ENCODE peak calls at places on chromosomes 16 and 17, in nine cellular contexts. L is stimulated activated CD4-positive, alpha-beta T cell treated with anti-CD3 and anti-CD28 coated beads, TNF-alpha, amount 100 ng/mL, for 24 hours; M is endothelial cell; Q is activated naive CD8-positive, alpha-beta T cell treated with anti-CD3 and anti-CD28 coated beads, Interleukin-2, amount 50 U/mL, for 24 hours; O is cardiac fibroblast; K is kidney; B is T-helper 2 cell; W is midbrain; F is activated T-helper 1 cell treated with anti-CD3 and anti-CD28 coated beads, Interleukin-2, amount 50 U/mL, for 16 hours. E is an unnamed sample.

GRCh38 chr16:81394966-81395655 is 49.5 kb upstream of the CMIP start:
- DNase-seq in M (no peak), K (no peak), W (no peak), L (no peak), O (no peak), F (no peak), Q (no peak), B (no peak), E (no peak)

GRCh38 chr17:75752405-75753192 is 12.4 kb downstream of the GALK1 start:
- DNase-seq in K (no peak), B (peak; percentile 53), W (no peak), F (no peak), L (no peak), M (no peak), O (no peak), Q (no peak), E (no peak)

GRCh38 chr16:1119766-1120611 is 23.9 kb upstream of the C1QTNF8 start:
- DNase-seq in B (no peak), M (no peak), Q (no peak), F (no peak), K (no peak), L (no peak), W (no peak), O (no peak), E (no peak)

GRCh38 chr17:39563476-39563875 is 44.2 kb downstream of the NEUROD2 start:
- DNase-seq in K (no peak), M (peak; percentile 39), Q (no peak), L (no peak), O (no peak), F (no peak), B (no peak), W (no peak), E (no peak)

GRCh38 chr16:53766304-53767016 is 62.5 kb downstream of the FTO start:
- DNase-seq in Q (no peak), F (no peak), B (no peak), M (no peak), O (peak; percentile 77), W (no peak), K (no peak), L (no peak), E (no peak)

GRCh38 chr17:61403846-61404701 is 4.4 kb downstream of the TBX2 start:
- DNase-seq in F (no peak), W (no peak), Q (no peak), M (no peak), B (peak; percentile 45), L (no peak), O (peak; percentile 64), K (peak; percentile 74), E (no peak)

GRCh38 chr17:29622337-29623282 is at the start of gene CORO6:
- DNase-seq in L (peak; percentile 53), Q (peak; percentile 78), F (no peak), K (peak; percentile 80), M (peak; percentile 75), W (peak; percentile 72), O (peak; percentile 47), B (peak; percentile 47), E (peak; percentile 35)

GRCh38 chr17:7479389-7480192 is at the start of gene ZBTB4:
- DNase-seq in K (peak; percentile 89), F (peak; percentile 34), M (peak; percentile 30), O (peak; percentile 39), Q (peak; percentile 65), W (peak; percentile 47), B (peak; percentile 80), L (no peak), E (peak; percentile 49)

GRCh38 chr16:85004587-85005205 is 6.6 kb downstream of the ZDHHC7 start:
- DNase-seq in M (no peak), L (no peak), O (peak; percentile 92), F (no peak), B (no peak), Q (no peak), W (no peak), K (no peak), E (no peak)

GRCh38 chr16:29841631-29842030 is 21.4 kb downstream of the MVP start:
- DNase-seq in O (no peak), M (no peak), W (no peak), K (no peak), F (no peak), B (no peak), L (no peak), Q (no peak), E (no peak)

GRCh38 chr16:7345423-7345822 is 12.8 kb downstream of the RBFOX1 start:
- DNase-seq in O (no peak), F (no peak), B (no peak), K (no peak), L (no peak), M (no peak), W (no peak), Q (no peak), E (no peak)

GRCh38 chr17:39979865-39980401 is 674 bp upstream of the PSMD3 start:
- DNase-seq in M (peak; percentile 26), B (no peak), F (no peak), W (no peak), K (no peak), O (no peak), Q (no peak), L (no peak), E (peak; percentile 42)

GRCh38 chr16:23348579-23349469 is 46.7 kb downstream of the SCNN1B start:
- DNase-seq in M (peak; percentile 7), Q (no peak), O (no peak), L (no peak), F (no peak), B (no peak), W (no peak), K (peak; percentile 49), E (no peak)

GRCh38 chr17:8674344-8675305 is 44.1 kb upstream of the MYH10 start:
- DNase-seq in F (no peak), Q (no peak), B (no peak), M (no peak), L (no peak), W (no peak), K (peak; percentile 84), O (no peak), E (no peak)

GRCh38 chr16:73298562-73298961 is 250.6 kb upstream of the ZFHX3 start:
- DNase-seq in O (peak; percentile 5), K (no peak), Q (no peak), B (no peak), M (no peak), L (no peak), F (no peak), W (no peak), E (no peak)

GRCh38 chr16:75116081-75116910 is at the start of gene LDHD:
- DNase-seq in B (no peak), Q (no peak), O (peak; percentile 66), W (peak; percentile 91), F (no peak), K (peak; percentile 93), L (no peak), M (no peak), E (peak; percentile 84)

GRCh38 chr16:13866073-13866472 is 53.9 kb upstream of the ERCC4 start:
- DNase-seq in W (peak; percentile 7), K (no peak), L (peak; percentile 9), Q (peak; percentile 54), B (peak; percentile 55), F (peak; percentile 5), O (peak; percentile 89), M (peak; percentile 72), E (peak; percentile 76)

GRCh38 chr17:44777394-44778348 is 18.9 kb downstream of the ADAM11 start:
- DNase-seq in L (no peak), B (no peak), Q (no peak), F (no peak), O (no peak), M (no peak), W (no peak), K (peak; percentile 75), E (no peak)

GRCh38 chr17:34639706-34640425 is 60.5 kb downstream of the TMEM132E start:
- DNase-seq in Q (no peak), L (no peak), M (no peak), K (peak; percentile 45), F (no peak), B (no peak), O (no peak), W (no peak), E (no peak)

E was measured in left colon.